ENCODE peak calls at places on chromosomes 7 and 10, in eight cellular contexts. F, T, V, N, X, H, Z and K are unnamed samples.

GRCh38 chr10:71302874-71303568 is 16.0 kb upstream of the SLC29A3 start:
- DNase-seq in F (peak), T (peak), V (peak), N (no peak), X (peak), H (no peak), Z (peak), K (peak)

GRCh38 chr7:127803626-127804025 is 151.6 kb downstream of the SND1 start:
- DNase-seq in F (no peak), T (peak), V (peak), N (no peak), X (no peak), H (no peak), Z (no peak), K (no peak)

GRCh38 chr10:90181251-90181691 is 479.9 kb downstream of the KIF20B start:
- DNase-seq in F (no peak), T (no peak), V (no peak), N (no peak), X (no peak), H (no peak), Z (peak), K (no peak)

GRCh38 chr7:29306276-29307036 is 111.9 kb downstream of the CHN2 start:
- DNase-seq in F (no peak), T (no peak), V (no peak), N (no peak), X (no peak), H (no peak), Z (no peak), K (no peak)

GRCh38 chr7:96729795-96730194 is 20.1 kb upstream of the SEM1 start:
- DNase-seq in F (no peak), T (no peak), V (no peak), N (no peak), X (no peak), H (no peak), Z (no peak), K (no peak)

GRCh38 chr10:46216836-46217748 is 69.7 kb upstream of the ANTXRL start:
- DNase-seq in F (no peak), T (no peak), V (peak), N (no peak), X (no peak), H (no peak), Z (peak), K (no peak)

GRCh38 chr7:388961-389701 is 99.2 kb downstream of the FOXL3 start:
- DNase-seq in F (peak), T (no peak), V (no peak), N (no peak), X (no peak), H (no peak), Z (no peak), K (no peak)

GRCh38 chr7:27962250-27962649 is 218.3 kb downstream of the JAZF1 start:
- DNase-seq in F (no peak), T (no peak), V (peak), N (no peak), X (no peak), H (no peak), Z (no peak), K (no peak)

GRCh38 chr7:70553364-70553763 is 578.6 kb upstream of the GALNT17 start:
- DNase-seq in F (peak), T (no peak), V (no peak), N (no peak), X (no peak), H (peak), Z (no peak), K (no peak)

GRCh38 chr10:68560201-68560915 is at the start of gene TET1:
- DNase-seq in F (no peak), T (peak), V (peak), N (no peak), X (peak), H (peak), Z (peak), K (peak)

GRCh38 chr7:87926581-87927461 is 7.2 kb upstream of the ADAM22 start:
- DNase-seq in F (no peak), T (peak), V (no peak), N (no peak), X (no peak), H (no peak), Z (peak), K (no peak)

GRCh38 chr7:156640949-156641485 is 443 bp downstream of the RNF32 start:
- DNase-seq in F (peak), T (no peak), V (peak), N (no peak), X (peak), H (no peak), Z (peak), K (no peak)

GRCh38 chr7:103856929-103857328 is 132.5 kb downstream of the RELN start:
- DNase-seq in F (no peak), T (peak), V (no peak), N (no peak), X (no peak), H (no peak), Z (peak), K (no peak)

GRCh38 chr10:53233759-53234158 is 461.2 kb upstream of the MBL2 start:
- DNase-seq in F (no peak), T (no peak), V (no peak), N (no peak), X (no peak), H (no peak), Z (no peak), K (no peak)

GRCh38 chr7:113094517-113095249 is 8.1 kb upstream of the GPR85 start:
- DNase-seq in F (no peak), T (no peak), V (no peak), N (no peak), X (no peak), H (no peak), Z (peak), K (no peak)

GRCh38 chr7:91940171-91940570 is 491 bp upstream of the AKAP9 start:
- DNase-seq in F (no peak), T (peak), V (peak), N (peak), X (peak), H (peak), Z (peak), K (peak)

GRCh38 chr7:151542606-151543130 is 23.0 kb upstream of the RHEB start:
- DNase-seq in F (no peak), T (no peak), V (no peak), N (no peak), X (no peak), H (no peak), Z (no peak), K (no peak)

GRCh38 chr10:5551531-5552375 is 27.0 kb downstream of the CALML3 start:
- DNase-seq in F (peak), T (no peak), V (peak), N (no peak), X (no peak), H (no peak), Z (peak), K (no peak)

GRCh38 chr10:29517352-29517923 is 117.3 kb downstream of the SVIL start:
- DNase-seq in F (no peak), T (no peak), V (peak), N (no peak), X (no peak), H (no peak), Z (peak), K (no peak)

GRCh38 chr7:112080974-112081373 is 125.2 kb downstream of the DOCK4 start:
- DNase-seq in F (no peak), T (no peak), V (peak), N (no peak), X (peak), H (peak), Z (no peak), K (no peak)

GRCh38 chr7:132394283-132395003 is 181.8 kb downstream of the PLXNA4 start:
- DNase-seq in F (no peak), T (no peak), V (peak), N (no peak), X (no peak), H (no peak), Z (peak), K (peak)

GRCh38 chr7:79298145-79298760 is 155.2 kb downstream of the MAGI2 start:
- DNase-seq in F (no peak), T (peak), V (peak), N (no peak), X (no peak), H (no peak), Z (peak), K (no peak)

GRCh38 chr10:121130382-121130781 is 279.2 kb downstream of the WDR11 start:
- DNase-seq in F (no peak), T (no peak), V (no peak), N (no peak), X (no peak), H (no peak), Z (no peak), K (no peak)

GRCh38 chr7:11261470-11261869 is 287.8 kb downstream of the PHF14 start:
- DNase-seq in F (no peak), T (peak), V (no peak), N (no peak), X (no peak), H (no peak), Z (no peak), K (no peak)

GRCh38 chr7:36777062-36777461 is 52.8 kb upstream of the AOAH start:
- DNase-seq in F (no peak), T (no peak), V (no peak), N (no peak), X (peak), H (no peak), Z (no peak), K (peak)

GRCh38 chr7:39017369-39017768 is 39.7 kb downstream of the POU6F2 start:
- DNase-seq in F (no peak), T (no peak), V (no peak), N (no peak), X (no peak), H (no peak), Z (no peak), K (no peak)

GRCh38 chr7:117014673-117015133 is 61.4 kb downstream of the ST7 start:
- DNase-seq in F (peak), T (no peak), V (no peak), N (no peak), X (peak), H (peak), Z (peak), K (no peak)

GRCh38 chr10:30374353-30374752 is 25.3 kb upstream of the MTPAP start:
- DNase-seq in F (no peak), T (no peak), V (peak), N (no peak), X (no peak), H (no peak), Z (peak), K (no peak)

GRCh38 chr7:36036590-36036989 is 116.5 kb upstream of the EEPD1 start:
- DNase-seq in F (no peak), T (no peak), V (peak), N (no peak), X (no peak), H (no peak), Z (no peak), K (no peak)

GRCh38 chr10:114045071-114045737 is 1.5 kb downstream of the ADRB1 start:
- DNase-seq in F (peak), T (no peak), V (no peak), N (no peak), X (peak), H (no peak), Z (no peak), K (peak)

GRCh38 chr7:16113058-16113457 is 308.3 kb downstream of the CRPPA start:
- DNase-seq in F (no peak), T (no peak), V (no peak), N (no peak), X (no peak), H (no peak), Z (no peak), K (no peak)

GRCh38 chr7:39735903-39736302 is 112.5 kb downstream of the RALA start:
- DNase-seq in F (no peak), T (no peak), V (no peak), N (no peak), X (no peak), H (no peak), Z (peak), K (no peak)

GRCh38 chr10:120485946-120486345 is 28.9 kb downstream of the PLPP4 start:
- DNase-seq in F (no peak), T (no peak), V (no peak), N (no peak), X (no peak), H (no peak), Z (no peak), K (no peak)

GRCh38 chr7:22607180-22607579 is 107.2 kb upstream of the STEAP1B start:
- DNase-seq in F (no peak), T (no peak), V (peak), N (no peak), X (no peak), H (no peak), Z (no peak), K (no peak)

GRCh38 chr7:42407311-42407710 is 170.3 kb upstream of the GLI3 start:
- DNase-seq in F (no peak), T (no peak), V (no peak), N (no peak), X (no peak), H (no peak), Z (no peak), K (no peak)

GRCh38 chr7:114976666-114977065 is 54.8 kb downstream of the MDFIC start:
- DNase-seq in F (no peak), T (no peak), V (peak), N (no peak), X (no peak), H (no peak), Z (no peak), K (no peak)